ENCODE peak calls at places on chromosome 13, in four cellular contexts. One of them, this sample, is unnamed.

GRCh38 chr13:78137404-78138142 is 218.9 kb upstream of the EDNRB start:
- DNase-seq in GM13976: peak
- DNase-seq in RPMI7951: peak
- DNase-seq in T-helper 17 cell: no peak
- DNase-seq in this sample: peak

GRCh38 chr13:47044842-47045241 is 148.0 kb upstream of the HTR2A start:
- DNase-seq in GM13976: no peak
- DNase-seq in RPMI7951: no peak
- DNase-seq in T-helper 17 cell: no peak
- DNase-seq in this sample: no peak

GRCh38 chr13:21894091-21894490 is 223.2 kb downstream of the FGF9 start:
- DNase-seq in T-helper 17 cell: no peak
- DNase-seq in GM13976: no peak
- DNase-seq in RPMI7951: no peak
- DNase-seq in this sample: no peak

GRCh38 chr13:20193142-20193923 is 595 bp upstream of the GJB2 start:
- DNase-seq in RPMI7951: no peak
- DNase-seq in GM13976: peak
- DNase-seq in T-helper 17 cell: no peak
- DNase-seq in this sample: no peak

GRCh38 chr13:52414963-52415362 is 9.0 kb upstream of the THSD1 start:
- DNase-seq in T-helper 17 cell: no peak
- DNase-seq in GM13976: no peak
- DNase-seq in RPMI7951: no peak
- DNase-seq in this sample: no peak

GRCh38 chr13:103403148-103403740 is 337.0 kb upstream of the SLC10A2 start:
- DNase-seq in GM13976: no peak
- DNase-seq in T-helper 17 cell: no peak
- DNase-seq in RPMI7951: no peak
- DNase-seq in this sample: no peak

GRCh38 chr13:94322925-94323324 is 156.6 kb downstream of the DCT start:
- DNase-seq in T-helper 17 cell: no peak
- DNase-seq in GM13976: no peak
- DNase-seq in RPMI7951: no peak
- DNase-seq in this sample: no peak

GRCh38 chr13:80338781-80339577 is 1.9 kb downstream of the SPRY2 start:
- DNase-seq in RPMI7951: peak
- DNase-seq in GM13976: peak
- DNase-seq in T-helper 17 cell: no peak
- DNase-seq in this sample: peak

GRCh38 chr13:97866346-97866745 is 87.1 kb upstream of the IPO5 start:
- DNase-seq in RPMI7951: no peak
- DNase-seq in T-helper 17 cell: no peak
- DNase-seq in GM13976: no peak
- DNase-seq in this sample: no peak

GRCh38 chr13:37194428-37194861 is 89.0 kb upstream of the CSNK1A1L start:
- DNase-seq in T-helper 17 cell: no peak
- DNase-seq in RPMI7951: peak
- DNase-seq in GM13976: no peak
- DNase-seq in this sample: no peak

GRCh38 chr13:64069892-64070291 is 2654.2 kb upstream of the PCDH20 start:
- DNase-seq in T-helper 17 cell: no peak
- DNase-seq in GM13976: no peak
- DNase-seq in RPMI7951: no peak
- DNase-seq in this sample: no peak

GRCh38 chr13:88066847-88067246 is 395.7 kb downstream of the SLITRK5 start:
- DNase-seq in RPMI7951: no peak
- DNase-seq in GM13976: no peak
- DNase-seq in T-helper 17 cell: no peak
- DNase-seq in this sample: no peak

This sample was measured in GM12865.